ENCODE peak calls at places on chromosome 16, in seven cellular contexts. R is left lung, X is WTC11, N is pancreas, H is heart right ventricle, F is fibroblast of lung, T is AG09319. G is an unnamed sample.

GRCh38 chr16:69031877-69032301 is 73.6 kb upstream of the HAS3 start:
- DNase-seq in R (no peak), X (no peak), N (peak; percentile 87), H (no peak), F (no peak), T (no peak), G (no peak)

GRCh38 chr16:66750279-66751134 is 902 bp downstream of the DYNC1LI2 start:
- DNase-seq in R (no peak), X (no peak), N (no peak), H (no peak), F (no peak), T (no peak), G (no peak)

GRCh38 chr16:66020642-66021041 is 345.8 kb upstream of the CDH5 start:
- DNase-seq in R (no peak), X (no peak), N (no peak), H (no peak), F (peak; percentile 52), T (no peak), G (no peak)

GRCh38 chr16:1613240-1613639 is 1.1 kb downstream of the CRAMP1 start:
- DNase-seq in R (no peak), X (no peak), N (no peak), H (no peak), F (no peak), T (no peak), G (no peak)

GRCh38 chr16:35011-35775 is 18.2 kb downstream of the POLR3K start:
- DNase-seq in R (no peak), X (no peak), N (no peak), H (no peak), F (no peak), T (no peak), G (no peak)

GRCh38 chr16:84292032-84292431 is 2.6 kb upstream of the WFDC1 start:
- DNase-seq in R (no peak), X (no peak), N (no peak), H (no peak), F (no peak), T (no peak), G (no peak)

GRCh38 chr16:24700549-24701392 is 28.7 kb upstream of the TNRC6A start:
- DNase-seq in R (peak; percentile 68), X (no peak), N (no peak), H (peak; percentile 48), F (peak; percentile 99), T (peak; percentile 94), G (peak; percentile 30)

GRCh38 chr16:53129281-53130192 is 74.7 kb downstream of the CHD9 start:
- DNase-seq in R (no peak), X (peak; percentile 42), N (no peak), H (no peak), F (peak; percentile 78), T (no peak), G (no peak)

GRCh38 chr16:24869033-24869432 is 23.3 kb downstream of the SLC5A11 start:
- DNase-seq in R (no peak), X (no peak), N (no peak), H (no peak), F (no peak), T (no peak), G (no peak)

GRCh38 chr16:24151482-24151939 is 104.6 kb upstream of the CACNG3 start:
- DNase-seq in R (no peak), X (no peak), N (no peak), H (no peak), F (no peak), T (no peak), G (no peak)

GRCh38 chr16:71339481-71340171 is 18.9 kb upstream of the CALB2 start:
- DNase-seq in R (no peak), X (no peak), N (no peak), H (no peak), F (no peak), T (no peak), G (no peak)

GRCh38 chr16:24111903-24112302 is 144.2 kb upstream of the CACNG3 start:
- DNase-seq in R (no peak), X (no peak), N (no peak), H (no peak), F (no peak), T (no peak), G (no peak)

GRCh38 chr16:71230122-71230845 is at the start of gene HYDIN:
- DNase-seq in R (peak; percentile 63), X (peak; percentile 96), N (peak; percentile 95), H (peak; percentile 10), F (peak; percentile 37), T (no peak), G (no peak)

GRCh38 chr16:68331879-68332410 is 21.1 kb downstream of the PRMT7 start:
- DNase-seq in R (no peak), X (no peak), N (no peak), H (no peak), F (peak; percentile 50), T (no peak), G (no peak)

GRCh38 chr16:55001931-55002330 is 71.3 kb downstream of the IRX5 start:
- DNase-seq in R (no peak), X (no peak), N (no peak), H (no peak), F (no peak), T (no peak), G (no peak)

GRCh38 chr16:74611721-74612120 is 4.8 kb upstream of the GLG1 start:
- DNase-seq in R (no peak), X (no peak), N (no peak), H (no peak), F (peak; percentile 85), T (no peak), G (no peak)

GRCh38 chr16:535446-536405 is 8.2 kb downstream of the CAPN15 start:
- DNase-seq in R (peak; percentile 58), X (no peak), N (no peak), H (no peak), F (peak; percentile 73), T (no peak), G (no peak)

GRCh38 chr16:25271421-25271820 is 13.8 kb upstream of the ZKSCAN2 start:
- DNase-seq in R (no peak), X (no peak), N (no peak), H (no peak), F (no peak), T (no peak), G (no peak)

GRCh38 chr16:8588703-8589292 is 1.5 kb downstream of the TMEM114 start:
- DNase-seq in R (no peak), X (peak; percentile 37), N (no peak), H (no peak), F (no peak), T (no peak), G (no peak)

GRCh38 chr16:85461814-85462404 is 151.2 kb upstream of the GSE1 start:
- DNase-seq in R (peak; percentile 81), X (peak; percentile 73), N (no peak), H (peak; percentile 33), F (peak; percentile 45), T (no peak), G (no peak)

GRCh38 chr16:57999366-57999970 is 1.0 kb downstream of the ZNF319 start:
- DNase-seq in R (no peak), X (no peak), N (no peak), H (no peak), F (peak; percentile 29), T (no peak), G (no peak)

GRCh38 chr16:89584768-89585549 is 9.4 kb downstream of the CPNE7 start:
- DNase-seq in R (no peak), X (no peak), N (no peak), H (no peak), F (no peak), T (no peak), G (no peak)
- TF ChIP-seq CTCF in R (no peak), X (no peak), N (no peak), H (no peak), F (no peak), T (no peak), G (no peak)

GRCh38 chr16:30902070-30902972 is 5.9 kb downstream of the CTF1 start:
- DNase-seq in R (peak; percentile 75), X (peak; percentile 61), N (peak; percentile 91), H (peak; percentile 79), F (peak; percentile 60), T (no peak), G (no peak)
- TF ChIP-seq CTCF in R (peak; percentile 12), X (no peak), N (peak; percentile 7), H (peak; percentile 62), F (no peak), T (no peak), G (no peak)

GRCh38 chr16:82236875-82237274 is 66.9 kb upstream of the MPHOSPH6 start:
- DNase-seq in R (no peak), X (no peak), N (no peak), H (no peak), F (no peak), T (no peak), G (no peak)

GRCh38 chr16:82240111-82240510 is 70.1 kb upstream of the MPHOSPH6 start:
- DNase-seq in R (no peak), X (no peak), N (no peak), H (no peak), F (no peak), T (no peak), G (no peak)

GRCh38 chr16:82236415-82236814 is 66.4 kb upstream of the MPHOSPH6 start:
- DNase-seq in R (no peak), X (no peak), N (no peak), H (no peak), F (no peak), T (no peak), G (no peak)

DNA sequence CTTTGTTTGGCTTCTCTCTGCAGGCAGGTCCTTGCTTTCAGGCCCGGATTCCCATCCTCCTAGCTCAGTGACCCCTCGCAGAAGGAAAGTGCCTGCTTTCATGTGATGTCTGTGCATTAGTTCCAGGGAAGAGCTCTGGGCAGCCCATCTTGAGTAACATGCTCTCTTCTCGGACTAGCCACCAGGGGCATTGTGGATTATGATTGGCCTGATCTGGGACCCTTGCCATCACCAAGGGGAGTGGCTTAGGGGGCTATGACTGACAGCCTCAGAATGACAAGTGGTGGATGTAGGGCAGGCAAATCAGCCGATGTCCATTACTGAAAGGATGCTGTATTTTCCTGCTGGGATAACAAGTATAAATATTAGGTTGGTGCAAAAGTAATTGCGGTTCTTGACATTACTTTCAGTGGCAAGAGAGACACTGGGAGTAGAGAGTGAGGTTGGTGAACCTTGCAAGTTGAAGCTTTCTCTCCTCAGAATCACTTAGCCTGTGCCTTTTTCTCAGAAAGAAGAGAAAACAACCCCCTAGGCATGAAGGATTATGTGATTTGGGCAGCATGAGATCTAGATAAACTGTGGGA is 71.5 kb upstream of the MPHOSPH6 start:
- DNase-seq in R (no peak), X (peak; percentile 26), N (no peak), H (no peak), F (no peak), T (no peak), G (no peak)
- TF ChIP-seq CTCF in R (no peak), X (no peak), N (no peak), H (no peak), F (no peak), T (no peak), G (no peak)

DNA sequence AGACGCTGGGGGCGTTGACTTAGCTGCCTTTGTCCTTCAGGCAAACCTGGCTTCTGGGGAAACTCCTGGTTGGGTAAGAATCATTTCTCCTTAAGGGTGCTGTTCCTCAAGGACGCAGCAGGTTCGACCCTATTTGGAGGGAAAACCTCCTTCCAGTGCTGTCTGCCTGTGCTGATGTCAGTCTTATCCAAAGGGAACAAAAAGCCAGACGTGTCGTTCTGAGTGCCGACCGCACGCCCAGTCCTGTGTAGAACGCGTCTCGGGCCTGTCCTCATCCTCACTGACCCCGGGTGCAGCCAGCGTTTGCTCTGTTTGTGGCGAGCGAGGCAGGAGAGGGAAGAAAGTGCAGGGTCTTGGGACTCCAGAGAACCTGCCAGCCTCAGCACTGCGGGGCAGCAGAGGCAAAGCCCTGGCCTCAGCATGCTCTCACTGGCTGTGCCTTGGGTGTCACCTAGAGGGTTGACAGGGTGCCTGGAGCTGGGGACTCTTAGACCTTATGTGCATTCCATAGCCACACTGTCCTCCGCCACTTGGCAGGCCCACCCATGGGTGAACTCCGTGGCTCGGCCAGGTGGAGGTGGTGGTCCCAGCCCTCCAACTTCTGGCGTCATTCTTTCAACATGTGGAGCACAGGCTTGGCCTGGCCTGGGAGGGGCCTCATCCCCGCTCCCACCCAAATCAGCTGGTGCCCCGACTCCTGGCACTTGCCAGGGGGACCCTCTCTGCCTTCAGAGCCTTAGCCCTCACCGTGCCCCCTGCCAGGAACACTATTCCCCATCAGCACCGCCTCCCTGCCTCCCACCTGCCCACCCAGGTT is 6.0 kb downstream of the SNN start:
- DNase-seq in R (no peak), X (no peak), N (no peak), H (no peak), F (no peak), T (no peak), G (no peak)
- TF ChIP-seq CTCF in R (no peak), X (no peak), N (no peak), H (no peak), F (no peak), T (no peak), G (no peak)

G was measured in omental fat pad.